ENCODE peak calls at places on chromosome 16, in nine cellular contexts. I is activated CD8-positive, alpha-beta memory T cell treated with anti-CD3 and anti-CD28 coated beads, Interleukin-2, amount 10 ng/mL, durations not matched to agents 7 days and 5 days; F is G401; Y is fibroblast of the aortic adventitia; R is H7; M is brain pericyte; Q is fibroblast of lung; N is prostate gland; K is cardiac muscle cell. T is an unnamed sample.

GRCh38 chr16:700684-701584 is 4.7 kb downstream of the FBXL16 start:
- DNase-seq in I (no peak), F (no peak), Y (no peak), R (peak), M (no peak), Q (no peak), N (no peak), K (peak), T (no peak)

GRCh38 chr16:309476-309875 is 26.5 kb downstream of the PDIA2 start:
- DNase-seq in I (peak), F (no peak), Y (no peak), R (no peak), M (no peak), Q (no peak), N (no peak), K (no peak), T (no peak)

GRCh38 chr16:21646721-21647561 is 5.5 kb downstream of the IGSF6 start:
- DNase-seq in I (peak), F (no peak), Y (no peak), R (no peak), M (no peak), Q (no peak), N (no peak), K (no peak), T (no peak)

GRCh38 chr16:79370736-79371135 is 229.8 kb downstream of the MAF start:
- DNase-seq in I (no peak), F (no peak), Y (no peak), R (no peak), M (no peak), Q (no peak), N (no peak), K (no peak), T (no peak)

GRCh38 chr16:73040136-73040535 is 7.8 kb downstream of the ZFHX3 start:
- DNase-seq in I (no peak), F (no peak), Y (no peak), R (peak), M (no peak), Q (no peak), N (no peak), K (no peak), T (no peak)

GRCh38 chr16:66197668-66198278 is 168.7 kb upstream of the CDH5 start:
- DNase-seq in I (no peak), F (no peak), Y (no peak), R (no peak), M (no peak), Q (no peak), N (no peak), K (no peak), T (no peak)

GRCh38 chr16:10951016-10951415 is 6.7 kb downstream of the CLEC16A start:
- DNase-seq in I (no peak), F (no peak), Y (no peak), R (no peak), M (no peak), Q (no peak), N (no peak), K (no peak), T (no peak)

GRCh38 chr16:85878875-85879274 is 20.1 kb upstream of the IRF8 start:
- DNase-seq in I (no peak), F (no peak), Y (peak), R (no peak), M (no peak), Q (peak), N (no peak), K (no peak), T (no peak)

GRCh38 chr16:682493-683395 is 1.4 kb downstream of the JMJD8 start:
- DNase-seq in I (no peak), F (no peak), Y (no peak), R (peak), M (no peak), Q (no peak), N (no peak), K (no peak), T (no peak)